ENCODE peak calls at places on chromosome 4, in six cellular contexts. One of them, this sample, is unnamed.

GRCh38 chr4:155703486-155704227 is 37.0 kb downstream of the GUCY1A1 start:
- DNase-seq in suprapubic skin: no peak
- DNase-seq in testis: no peak
- DNase-seq in A549: no peak
- DNase-seq in body of pancreas: no peak
- DNase-seq in ovary: no peak
- DNase-seq in this sample: no peak

GRCh38 chr4:99640676-99641075 is 17.0 kb downstream of the C4orf54 start:
- DNase-seq in body of pancreas: no peak
- DNase-seq in suprapubic skin: no peak
- DNase-seq in testis: no peak
- DNase-seq in ovary: no peak
- DNase-seq in A549: no peak
- DNase-seq in this sample: no peak

GRCh38 chr4:186739802-186740434 is 16.3 kb upstream of the FAT1 start:
- DNase-seq in testis: no peak
- DNase-seq in suprapubic skin: no peak
- DNase-seq in ovary: no peak
- DNase-seq in A549: no peak
- DNase-seq in body of pancreas: no peak
- DNase-seq in this sample: no peak

GRCh38 chr4:13289391-13289790 is 194.7 kb downstream of the RAB28 start:
- DNase-seq in suprapubic skin: no peak
- DNase-seq in ovary: no peak
- DNase-seq in body of pancreas: no peak
- DNase-seq in testis: no peak
- DNase-seq in A549: no peak
- DNase-seq in this sample: no peak

GRCh38 chr4:112714922-112715901 is 78.3 kb downstream of the LARP7 start:
- DNase-seq in body of pancreas: no peak
- DNase-seq in ovary: no peak
- DNase-seq in A549: no peak
- DNase-seq in testis: no peak
- DNase-seq in suprapubic skin: no peak
- DNase-seq in this sample: no peak

GRCh38 chr4:153759407-153760226 is at the start of gene RNF175:
- DNase-seq in suprapubic skin: no peak
- DNase-seq in A549: no peak
- DNase-seq in testis: no peak
- DNase-seq in body of pancreas: no peak
- DNase-seq in ovary: no peak
- DNase-seq in this sample: no peak

GRCh38 chr4:4541040-4541631 is 712 bp downstream of the STX18 start:
- DNase-seq in ovary: no peak
- DNase-seq in A549: peak
- DNase-seq in body of pancreas: peak
- DNase-seq in testis: peak
- DNase-seq in suprapubic skin: no peak
- DNase-seq in this sample: peak

GRCh38 chr4:8724436-8725070 is 132.0 kb downstream of the CPZ start:
- DNase-seq in suprapubic skin: peak
- DNase-seq in A549: no peak
- DNase-seq in testis: peak
- DNase-seq in body of pancreas: peak
- DNase-seq in ovary: no peak
- DNase-seq in this sample: no peak

GRCh38 chr4:184558996-184559395 is 84.6 kb upstream of the IRF2 start:
- DNase-seq in body of pancreas: no peak
- DNase-seq in suprapubic skin: no peak
- DNase-seq in ovary: no peak
- DNase-seq in testis: no peak
- DNase-seq in A549: no peak
- DNase-seq in this sample: no peak

GRCh38 chr4:77052352-77052751 is 23.4 kb downstream of the CCNI start:
- DNase-seq in testis: no peak
- DNase-seq in body of pancreas: peak
- DNase-seq in A549: no peak
- DNase-seq in ovary: no peak
- DNase-seq in suprapubic skin: no peak
- DNase-seq in this sample: no peak

GRCh38 chr4:5952286-5953002 is 59.6 kb upstream of the CRMP1 start:
- DNase-seq in A549: no peak
- DNase-seq in ovary: no peak
- DNase-seq in suprapubic skin: no peak
- DNase-seq in body of pancreas: no peak
- DNase-seq in testis: no peak
- DNase-seq in this sample: no peak

GRCh38 chr4:173443121-173443520 is 44.2 kb upstream of the SCRG1 start:
- DNase-seq in ovary: no peak
- DNase-seq in A549: no peak
- DNase-seq in body of pancreas: no peak
- DNase-seq in testis: no peak
- DNase-seq in suprapubic skin: no peak
- DNase-seq in this sample: no peak

GRCh38 chr4:168769416-168769815 is 240.6 kb downstream of the CBR4 start:
- DNase-seq in testis: no peak
- DNase-seq in suprapubic skin: no peak
- DNase-seq in ovary: no peak
- DNase-seq in A549: no peak
- DNase-seq in body of pancreas: no peak
- DNase-seq in this sample: no peak
- H3K27ac ChIP-seq in testis: no peak
- H3K27ac ChIP-seq in suprapubic skin: no peak
- H3K27ac ChIP-seq in ovary: peak
- H3K27ac ChIP-seq in A549: peak
- H3K27ac ChIP-seq in body of pancreas: no peak
- H3K27ac ChIP-seq in this sample: no peak

DNA sequence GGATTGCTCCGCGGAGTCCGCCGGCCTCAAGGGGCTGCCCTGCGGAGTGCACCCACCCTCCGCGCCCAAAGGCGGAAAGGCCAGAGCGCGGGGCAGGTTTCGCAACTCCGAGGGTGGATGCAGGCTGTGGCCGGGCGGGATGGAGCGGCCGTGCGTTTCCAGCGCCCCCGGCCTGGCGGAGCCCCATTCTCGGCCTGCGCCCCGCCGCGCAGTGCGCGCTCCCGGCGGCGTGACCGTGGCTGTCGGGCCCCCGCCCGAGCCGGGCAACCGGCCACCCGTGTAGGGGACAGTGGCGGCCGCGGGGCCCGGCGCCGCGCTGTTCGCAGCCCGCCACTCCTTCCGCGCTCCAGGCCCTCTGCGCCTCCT is 331 bp downstream of the SETD7 start:
- DNase-seq in body of pancreas: peak
- DNase-seq in ovary: peak
- DNase-seq in testis: peak
- DNase-seq in suprapubic skin: peak
- DNase-seq in A549: no peak
- DNase-seq in this sample: peak
- TF ChIP-seq POLR2A in body of pancreas: no peak
- TF ChIP-seq POLR2A in ovary: no peak
- TF ChIP-seq POLR2A in testis: no peak
- TF ChIP-seq POLR2A in suprapubic skin: no peak
- TF ChIP-seq POLR2A in A549: no peak
- TF ChIP-seq POLR2A in this sample: no peak

GRCh38 chr4:7367361-7367760 is 67.4 kb downstream of the PSAPL1 start:
- DNase-seq in testis: no peak
- DNase-seq in suprapubic skin: no peak
- DNase-seq in body of pancreas: no peak
- DNase-seq in ovary: no peak
- DNase-seq in A549: no peak
- DNase-seq in this sample: no peak
- H3K27ac ChIP-seq in testis: no peak
- H3K27ac ChIP-seq in suprapubic skin: no peak
- H3K27ac ChIP-seq in body of pancreas: no peak
- H3K27ac ChIP-seq in ovary: no peak
- H3K27ac ChIP-seq in A549: no peak
- H3K27ac ChIP-seq in this sample: no peak

GRCh38 chr4:38667005-38667771 is 3.2 kb downstream of the KLF3 start:
- DNase-seq in ovary: peak
- DNase-seq in suprapubic skin: peak
- DNase-seq in A549: peak
- DNase-seq in testis: peak
- DNase-seq in body of pancreas: peak
- DNase-seq in this sample: peak
- TF ChIP-seq POLR2A in ovary: peak
- TF ChIP-seq POLR2A in suprapubic skin: peak
- TF ChIP-seq POLR2A in A549: no peak
- TF ChIP-seq POLR2A in testis: no peak
- TF ChIP-seq POLR2A in body of pancreas: peak
- TF ChIP-seq POLR2A in this sample: peak